ENCODE peak calls at places on chromosomes 6 and 20, in five cellular contexts. L is lung; W is SK-N-SH; G is gastrocnemius medialis; Q is CD8-positive, alpha-beta T cell. T is an unnamed sample.

GRCh38 chr20:40493071-40493470 is 196.0 kb downstream of the MAFB start:
- DNase-seq in L (peak; percentile 70), G (peak; percentile 30), W (no peak), Q (no peak), T (no peak)

GRCh38 chr6:22141271-22141745 is 155.5 kb downstream of the PRL start:
- DNase-seq in L (no peak), Q (no peak), W (no peak), G (no peak), T (peak; percentile 39)

GRCh38 chr20:52933867-52934266 is 38.3 kb upstream of the TSHZ2 start:
- DNase-seq in G (no peak), Q (no peak), W (no peak), L (no peak), T (no peak)

GRCh38 chr6:51112731-51113130 is 294.1 kb downstream of the TFAP2B start:
- DNase-seq in W (no peak), G (no peak), L (no peak), Q (no peak), T (no peak)

GRCh38 chr6:84979541-84979940 is 215.1 kb upstream of the TBX18 start:
- DNase-seq in G (no peak), L (no peak), W (no peak), Q (no peak), T (no peak)

GRCh38 chr20:32045999-32046398 is 6.0 kb upstream of the HCK start:
- DNase-seq in Q (no peak), G (no peak), L (no peak), W (no peak), T (no peak)

GRCh38 chr6:39231386-39231785 is 2.1 kb upstream of the KCNK5 start:
- DNase-seq in L (no peak), W (no peak), Q (no peak), G (no peak), T (no peak)

GRCh38 chr6:32609731-32610640 is 20.3 kb upstream of the HLA-DRB1 start:
- DNase-seq in G (no peak), W (peak; percentile 15), L (no peak), Q (peak; percentile 24), T (peak; percentile 95)

GRCh38 chr20:2911200-2911599 is 37.9 kb downstream of the PTPRA start:
- DNase-seq in G (no peak), L (no peak), Q (no peak), W (no peak), T (no peak)

GRCh38 chr20:8133816-8134451 is 1.9 kb downstream of the PLCB1 start:
- DNase-seq in L (no peak), G (no peak), W (no peak), Q (no peak), T (peak; percentile 43)
- H3K4me3 ChIP-seq in L (no peak overlapping the region), G (peak overlapping the region; percentile 66), W (peak overlapping the region; percentile 84), Q (no peak overlapping the region), T (no peak overlapping the region)

GRCh38 chr20:23963941-23964340 is 24.6 kb downstream of the GGTLC1 start:
- DNase-seq in W (no peak), L (no peak), G (no peak), Q (no peak), T (no peak)
- H3K36me3 ChIP-seq in W (no peaks in the 10 kb centered on the region), L (no peaks in the 10 kb centered on the region), G (no peaks in the 10 kb centered on the region), Q (no peaks in the 10 kb centered on the region), T (no peaks in the 10 kb centered on the region)

GRCh38 chr6:167661456-167662103 is 165.1 kb upstream of the AFDN start:
- DNase-seq in L (no peak), W (no peak), Q (no peak), G (no peak), T (no peak)

GRCh38 chr6:167663784-167664432 is 162.8 kb upstream of the AFDN start:
- DNase-seq in Q (no peak), W (no peak), L (no peak), G (no peak), T (no peak)

GRCh38 chr6:167662104-167662880 is 164.4 kb upstream of the AFDN start:
- DNase-seq in L (no peak), W (no peak), G (no peak), Q (no peak), T (no peak)

GRCh38 chr6:167660944-167661343 is 165.8 kb upstream of the AFDN start:
- DNase-seq in G (no peak), Q (no peak), W (no peak), L (no peak), T (no peak)

DNA sequence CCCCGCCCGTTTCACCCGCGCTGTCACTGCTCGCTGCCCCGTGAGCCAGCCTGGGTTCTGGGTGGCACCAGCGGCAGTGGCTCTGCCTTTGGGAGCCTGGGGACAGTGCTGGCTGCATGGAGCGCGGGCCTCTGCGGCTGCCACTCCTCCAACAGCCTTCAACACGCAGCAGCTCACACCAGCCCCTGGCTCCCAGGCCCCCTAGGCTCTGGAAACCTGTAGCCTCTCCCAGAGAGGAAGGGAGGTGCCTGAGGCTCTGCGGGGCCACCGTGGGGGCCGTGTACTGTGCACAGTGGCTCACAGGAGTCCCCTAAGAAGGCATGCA is 163.9 kb upstream of the AFDN start:
- DNase-seq in L (no peak), Q (no peak), W (no peak), G (no peak), T (no peak)
- H3K4me1 ChIP-seq in L (peaks cover 2% of the 10 kb centered on the region), Q (no peaks in the 10 kb centered on the region), W (no peaks in the 10 kb centered on the region), G (peaks cover 7% of the 10 kb centered on the region), T (peaks cover 17% of the 10 kb centered on the region)

DNA sequence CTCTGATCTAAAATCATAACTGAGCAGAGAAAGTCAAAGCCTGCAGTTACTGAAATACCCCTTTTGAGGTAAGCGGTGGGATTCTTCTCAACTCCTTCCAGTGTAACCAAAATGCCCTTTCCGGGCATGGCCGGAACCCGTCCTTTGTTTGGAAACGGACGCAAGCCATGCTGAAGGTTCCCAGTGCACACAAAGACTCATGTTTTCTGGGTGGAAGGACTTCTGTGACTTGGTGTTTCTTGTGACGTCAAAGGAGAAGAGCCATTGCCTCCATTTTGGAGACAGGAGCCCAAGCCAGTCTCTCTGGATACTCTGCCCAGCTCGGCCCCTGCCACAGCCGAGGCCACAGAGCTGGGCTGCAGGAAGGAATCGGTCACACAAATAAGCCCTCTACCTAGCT is 182.9 kb downstream of the TBXT start:
- DNase-seq in W (no peak), Q (no peak), L (no peak), G (no peak), T (no peak)
- H3K4me3 ChIP-seq in W (no peak overlapping the region), Q (no peak overlapping the region), L (no peak overlapping the region), G (no peak overlapping the region), T (no peak overlapping the region)

GRCh38 chr20:19978511-19979210 is 38.5 kb upstream of the NAA20 start:
- DNase-seq in W (no peak), G (no peak), Q (no peak), L (no peak), T (no peak)
- H3K36me3 ChIP-seq in W (peaks cover 4% of the 10 kb centered on the region), G (no peaks in the 10 kb centered on the region), Q (no peaks in the 10 kb centered on the region), L (no peaks in the 10 kb centered on the region), T (no peaks in the 10 kb centered on the region)

GRCh38 chr6:3940703-3941102 is 91.5 kb downstream of the FAM50B start:
- DNase-seq in Q (no peak), G (no peak), L (no peak), W (no peak), T (no peak)
- H3K4me1 ChIP-seq in Q (no peaks in the 10 kb centered on the region), G (no peaks in the 10 kb centered on the region), L (no peaks in the 10 kb centered on the region), W (peaks cover 2% of the 10 kb centered on the region), T (peaks cover 8% of the 10 kb centered on the region)

T was measured in cardiac muscle cell.